ENCODE peak calls at places on chromosomes 6 and 20, in four cellular contexts. J, C, F and D are unnamed samples.

GRCh38 chr6:161411265-161411944 is 137.5 kb upstream of the AGPAT4 start:
- DNase-seq in J (no peak), C (no peak), F (no peak), D (no peak)

GRCh38 chr6:44456070-44456965 is 68.8 kb downstream of the CDC5L start:
- DNase-seq in J (no peak), C (peak), F (no peak), D (peak)

GRCh38 chr6:901696-902455 is 208.9 kb upstream of the EXOC2 start:
- DNase-seq in J (no peak), C (peak), F (no peak), D (no peak)

GRCh38 chr6:71043902-71044301 is 87.0 kb upstream of the B3GAT2 start:
- DNase-seq in J (no peak), C (no peak), F (no peak), D (no peak)

GRCh38 chr6:167409689-167410088 is 84.8 kb downstream of the TTLL2 start:
- DNase-seq in J (no peak), C (no peak), F (peak), D (no peak)

GRCh38 chr6:30781697-30782424 is 37.5 kb upstream of the IER3 start:
- DNase-seq in J (peak), C (peak), F (peak), D (no peak)

GRCh38 chr6:68679399-68679798 is 44.3 kb downstream of the ADGRB3 start:
- DNase-seq in J (no peak), C (no peak), F (no peak), D (no peak)

GRCh38 chr6:2162089-2162465 is 83.3 kb downstream of the GMDS start:
- DNase-seq in J (no peak), C (no peak), F (no peak), D (no peak)

GRCh38 chr6:160950507-160950906 is 41.1 kb upstream of the MAP3K4 start:
- DNase-seq in J (no peak), C (peak), F (no peak), D (no peak)

GRCh38 chr6:81768150-81768942 is 15.9 kb upstream of the TENT5A start:
- DNase-seq in J (no peak), C (peak), F (no peak), D (no peak)

GRCh38 chr6:90406957-90407356 is 110.3 kb upstream of the BACH2 start:
- DNase-seq in J (no peak), C (no peak), F (no peak), D (no peak)

GRCh38 chr6:16477367-16478149 is 239.2 kb downstream of the GMPR start:
- DNase-seq in J (peak), C (no peak), F (no peak), D (no peak)

GRCh38 chr6:167817016-167817415 is 9.7 kb upstream of the AFDN start:
- DNase-seq in J (no peak), C (no peak), F (no peak), D (no peak)

GRCh38 chr6:2103644-2104523 is 141.5 kb downstream of the GMDS start:
- DNase-seq in J (no peak), C (peak), F (no peak), D (no peak)

GRCh38 chr6:46220351-46221220 is 49.8 kb upstream of the ENPP5 start:
- DNase-seq in J (no peak), C (no peak), F (no peak), D (no peak)

GRCh38 chr20:9344080-9344920 is 170.1 kb upstream of the LAMP5 start:
- DNase-seq in J (no peak), C (peak), F (no peak), D (no peak)

GRCh38 chr20:34437330-34437986 is 74.4 kb downstream of the ITCH start:
- DNase-seq in J (no peak), C (peak), F (no peak), D (no peak)

GRCh38 chr20:2326046-2326445 is 30.2 kb downstream of the TGM3 start:
- DNase-seq in J (no peak), C (no peak), F (no peak), D (no peak)

GRCh38 chr6:82589509-82590206 is 226.0 kb downstream of the TPBG start:
- DNase-seq in J (no peak), C (peak), F (no peak), D (no peak)

GRCh38 chr6:100440935-100441334 is 23.8 kb downstream of the SIM1 start:
- DNase-seq in J (no peak), C (no peak), F (no peak), D (no peak)

GRCh38 chr20:41058007-41058673 is 29.5 kb downstream of the TOP1 start:
- DNase-seq in J (no peak), C (peak), F (no peak), D (no peak)

GRCh38 chr6:111610548-111611172 is 5.0 kb upstream of the TRAF3IP2 start:
- DNase-seq in J (no peak), C (no peak), F (no peak), D (no peak)

GRCh38 chr6:141685416-141685815 is 447.3 kb upstream of the GJE1 start:
- DNase-seq in J (no peak), C (no peak), F (no peak), D (no peak)

GRCh38 chr20:6381887-6382286 is 259.1 kb upstream of the FERMT1 start:
- DNase-seq in J (no peak), C (peak), F (no peak), D (no peak)

GRCh38 chr20:16701296-16701695 is 28.5 kb upstream of the SNRPB2 start:
- DNase-seq in J (no peak), C (no peak), F (no peak), D (no peak)
- TF ChIP-seq CTCF in J (peak), C (no peak), F (peak), D (peak)

DNA sequence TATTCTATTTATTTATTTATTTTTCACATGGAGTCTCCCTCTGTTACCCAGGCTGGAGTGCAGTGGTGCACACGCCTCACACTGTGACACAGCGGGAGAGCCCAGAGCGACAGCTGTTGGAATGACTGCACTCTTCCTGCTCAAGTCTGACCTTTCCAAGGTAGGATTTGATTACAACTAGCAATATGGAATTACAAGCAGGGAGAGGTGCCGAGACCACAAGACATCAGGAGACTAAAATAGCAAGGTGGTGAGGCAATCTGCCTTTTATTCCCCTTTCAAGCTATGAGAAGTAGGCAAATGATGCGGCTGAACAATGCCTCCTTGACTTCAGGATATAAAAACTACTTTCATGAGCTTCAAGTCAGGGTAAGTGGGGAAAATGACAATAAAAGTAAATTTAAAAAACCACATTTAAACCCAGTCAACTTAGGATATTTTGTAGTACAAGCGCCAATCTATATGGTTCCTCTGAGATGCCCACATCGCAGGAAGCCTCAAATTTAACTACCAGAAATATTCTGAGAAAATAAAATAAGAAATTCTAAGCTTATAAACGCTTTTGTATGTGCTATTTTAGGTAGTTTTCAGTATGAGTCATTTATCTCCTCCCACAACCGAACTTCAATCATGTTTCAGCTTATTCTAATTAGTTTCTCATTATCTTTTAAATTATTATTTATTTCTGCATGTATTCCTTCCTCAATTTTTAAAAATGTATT is 146.9 kb upstream of the SGK1 start:
- DNase-seq in J (no peak), C (peak), F (no peak), D (no peak)
- TF ChIP-seq CTCF in J (no peak), C (no peak), F (no peak), D (no peak)

DNA sequence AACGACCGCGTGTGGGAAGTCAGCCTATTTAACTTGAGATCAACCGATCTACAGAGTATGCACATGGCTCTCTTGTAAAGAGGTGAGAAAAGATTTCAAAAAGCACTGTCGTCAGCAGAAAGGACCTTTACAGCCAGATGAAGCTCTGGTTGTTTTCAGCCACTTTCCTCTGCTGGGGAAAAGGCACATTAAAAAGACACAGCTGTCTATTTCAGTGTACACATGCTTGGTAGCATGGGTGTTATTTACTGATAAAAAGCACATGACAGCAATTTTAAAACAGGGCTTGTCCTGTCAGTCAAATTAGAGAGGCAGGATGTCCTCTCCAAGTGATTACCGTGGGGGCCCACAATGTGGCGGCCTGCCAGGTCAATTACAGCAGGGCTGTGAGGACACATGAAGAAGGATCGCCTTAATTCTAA is 188.9 kb downstream of the PRKN start:
- DNase-seq in J (peak), C (peak), F (no peak), D (no peak)
- TF ChIP-seq CTCF in J (no peak), C (no peak), F (no peak), D (no peak)

GRCh38 chr6:17816921-17817611 is 110.3 kb upstream of the NUP153 start:
- DNase-seq in J (no peak), C (peak), F (no peak), D (no peak)
- TF ChIP-seq CTCF in J (no peak), C (peak), F (no peak), D (no peak)